ENCODE peak calls at places on chromosomes 3 and 15, in six cellular contexts. One of them, this sample, is unnamed.

GRCh38 chr3:78204977-78205376 is 1165.1 kb downstream of the ROBO2 start:
- DNase-seq in trophoblast cell: no peak
- DNase-seq in IMR-90: peak
- DNase-seq in mesenchymal stem cell: peak
- DNase-seq in H1: no peak
- DNase-seq in H9: no peak
- DNase-seq in this sample: no peak

GRCh38 chr15:48358681-48359152 is 27.5 kb downstream of the DUT start:
- DNase-seq in trophoblast cell: no peak
- DNase-seq in IMR-90: peak
- DNase-seq in mesenchymal stem cell: peak
- DNase-seq in H9: no peak
- DNase-seq in H1: no peak
- DNase-seq in this sample: no peak

GRCh38 chr3:150278843-150279341 is 129.2 kb upstream of the TSC22D2 start:
- DNase-seq in H1: no peak
- DNase-seq in mesenchymal stem cell: no peak
- DNase-seq in trophoblast cell: peak
- DNase-seq in IMR-90: no peak
- DNase-seq in H9: peak
- DNase-seq in this sample: no peak

GRCh38 chr3:155084567-155084966 is 4.4 kb downstream of the MME start:
- DNase-seq in H9: no peak
- DNase-seq in trophoblast cell: no peak
- DNase-seq in IMR-90: no peak
- DNase-seq in mesenchymal stem cell: no peak
- DNase-seq in H1: no peak
- DNase-seq in this sample: no peak

GRCh38 chr3:50333744-50334328 is 5.8 kb upstream of the TUSC2 start:
- DNase-seq in H9: no peak
- DNase-seq in mesenchymal stem cell: peak
- DNase-seq in IMR-90: peak
- DNase-seq in trophoblast cell: no peak
- DNase-seq in H1: no peak
- DNase-seq in this sample: no peak

GRCh38 chr3:187743195-187744141 is 1.8 kb downstream of the BCL6 start:
- DNase-seq in IMR-90: peak
- DNase-seq in trophoblast cell: peak
- DNase-seq in H1: no peak
- DNase-seq in H9: no peak
- DNase-seq in mesenchymal stem cell: peak
- DNase-seq in this sample: no peak

GRCh38 chr3:192906940-192907339 is 10.7 kb downstream of the MB21D2 start:
- DNase-seq in H9: no peak
- DNase-seq in mesenchymal stem cell: peak
- DNase-seq in trophoblast cell: peak
- DNase-seq in H1: no peak
- DNase-seq in IMR-90: no peak
- DNase-seq in this sample: no peak

GRCh38 chr15:101062471-101063171 is 143.5 kb downstream of the LRRK1 start:
- DNase-seq in H9: peak
- DNase-seq in mesenchymal stem cell: no peak
- DNase-seq in H1: peak
- DNase-seq in IMR-90: no peak
- DNase-seq in trophoblast cell: no peak
- DNase-seq in this sample: no peak

GRCh38 chr3:47145272-47145671 is 18.6 kb downstream of the SETD2 start:
- DNase-seq in trophoblast cell: no peak
- DNase-seq in IMR-90: no peak
- DNase-seq in mesenchymal stem cell: no peak
- DNase-seq in H9: no peak
- DNase-seq in H1: no peak
- DNase-seq in this sample: no peak

GRCh38 chr15:96474274-96474673 is 143.8 kb downstream of the NR2F2 start:
- DNase-seq in H9: no peak
- DNase-seq in trophoblast cell: no peak
- DNase-seq in mesenchymal stem cell: no peak
- DNase-seq in H1: no peak
- DNase-seq in IMR-90: no peak
- DNase-seq in this sample: no peak

GRCh38 chr15:62089616-62090015 is 22.8 kb downstream of the C2CD4A start:
- DNase-seq in mesenchymal stem cell: no peak
- DNase-seq in H9: no peak
- DNase-seq in IMR-90: no peak
- DNase-seq in H1: no peak
- DNase-seq in trophoblast cell: no peak
- DNase-seq in this sample: no peak

GRCh38 chr3:131840151-131840797 is 194.5 kb downstream of the CPNE4 start:
- DNase-seq in mesenchymal stem cell: no peak
- DNase-seq in trophoblast cell: no peak
- DNase-seq in H9: no peak
- DNase-seq in H1: no peak
- DNase-seq in IMR-90: no peak
- DNase-seq in this sample: no peak

GRCh38 chr3:40476478-40477470 is at the start of gene ZNF619:
- DNase-seq in H1: no peak
- DNase-seq in mesenchymal stem cell: peak
- DNase-seq in IMR-90: peak
- DNase-seq in H9: peak
- DNase-seq in trophoblast cell: peak
- DNase-seq in this sample: peak
- H3K18ac ChIP-seq in H1: peak
- H3K18ac ChIP-seq in mesenchymal stem cell: peak
- H3K18ac ChIP-seq in IMR-90: peak
- H3K18ac ChIP-seq in H9: no peak
- H3K18ac ChIP-seq in trophoblast cell: peak
- H3K18ac ChIP-seq in this sample: peak

GRCh38 chr3:14647976-14648955 is 3.3 kb upstream of the CCDC174 start:
- DNase-seq in mesenchymal stem cell: no peak
- DNase-seq in H1: no peak
- DNase-seq in IMR-90: no peak
- DNase-seq in H9: no peak
- DNase-seq in trophoblast cell: no peak
- DNase-seq in this sample: no peak
- H3K27ac ChIP-seq in mesenchymal stem cell: no peak
- H3K27ac ChIP-seq in H1: no peak
- H3K27ac ChIP-seq in IMR-90: no peak
- H3K27ac ChIP-seq in H9: no peak
- H3K27ac ChIP-seq in trophoblast cell: no peak
- H3K27ac ChIP-seq in this sample: no peak

GRCh38 chr3:84223512-84223911 is 735.3 kb upstream of the CADM2 start:
- DNase-seq in mesenchymal stem cell: no peak
- DNase-seq in IMR-90: no peak
- DNase-seq in H9: no peak
- DNase-seq in H1: no peak
- DNase-seq in trophoblast cell: no peak
- DNase-seq in this sample: no peak
- H3K18ac ChIP-seq in mesenchymal stem cell: no peak
- H3K18ac ChIP-seq in IMR-90: no peak
- H3K18ac ChIP-seq in H9: no peak
- H3K18ac ChIP-seq in H1: no peak
- H3K18ac ChIP-seq in trophoblast cell: no peak
- H3K18ac ChIP-seq in this sample: no peak

GRCh38 chr15:89653578-89653977 is 1.7 kb downstream of the KIF7 start:
- DNase-seq in trophoblast cell: no peak
- DNase-seq in mesenchymal stem cell: no peak
- DNase-seq in IMR-90: no peak
- DNase-seq in H9: no peak
- DNase-seq in H1: no peak
- DNase-seq in this sample: no peak

GRCh38 chr15:89652666-89653065 is 2.6 kb downstream of the KIF7 start:
- DNase-seq in H9: no peak
- DNase-seq in mesenchymal stem cell: no peak
- DNase-seq in IMR-90: no peak
- DNase-seq in H1: no peak
- DNase-seq in trophoblast cell: no peak
- DNase-seq in this sample: no peak

GRCh38 chr15:89654847-89655805 is at the start of gene KIF7:
- DNase-seq in IMR-90: peak
- DNase-seq in H1: peak
- DNase-seq in trophoblast cell: peak
- DNase-seq in mesenchymal stem cell: peak
- DNase-seq in H9: peak
- DNase-seq in this sample: peak

GRCh38 chr15:89656116-89656815 is 999 bp upstream of the KIF7 start:
- DNase-seq in mesenchymal stem cell: peak
- DNase-seq in H1: no peak
- DNase-seq in trophoblast cell: no peak
- DNase-seq in H9: no peak
- DNase-seq in IMR-90: peak
- DNase-seq in this sample: no peak

GRCh38 chr15:89654311-89654761 is 931 bp downstream of the KIF7 start:
- DNase-seq in trophoblast cell: no peak
- DNase-seq in H9: no peak
- DNase-seq in mesenchymal stem cell: peak
- DNase-seq in H1: no peak
- DNase-seq in IMR-90: peak
- DNase-seq in this sample: no peak
- H3K27ac ChIP-seq in trophoblast cell: no peak
- H3K27ac ChIP-seq in H9: no peak
- H3K27ac ChIP-seq in mesenchymal stem cell: no peak
- H3K27ac ChIP-seq in H1: no peak
- H3K27ac ChIP-seq in IMR-90: peak
- H3K27ac ChIP-seq in this sample: no peak

DNA sequence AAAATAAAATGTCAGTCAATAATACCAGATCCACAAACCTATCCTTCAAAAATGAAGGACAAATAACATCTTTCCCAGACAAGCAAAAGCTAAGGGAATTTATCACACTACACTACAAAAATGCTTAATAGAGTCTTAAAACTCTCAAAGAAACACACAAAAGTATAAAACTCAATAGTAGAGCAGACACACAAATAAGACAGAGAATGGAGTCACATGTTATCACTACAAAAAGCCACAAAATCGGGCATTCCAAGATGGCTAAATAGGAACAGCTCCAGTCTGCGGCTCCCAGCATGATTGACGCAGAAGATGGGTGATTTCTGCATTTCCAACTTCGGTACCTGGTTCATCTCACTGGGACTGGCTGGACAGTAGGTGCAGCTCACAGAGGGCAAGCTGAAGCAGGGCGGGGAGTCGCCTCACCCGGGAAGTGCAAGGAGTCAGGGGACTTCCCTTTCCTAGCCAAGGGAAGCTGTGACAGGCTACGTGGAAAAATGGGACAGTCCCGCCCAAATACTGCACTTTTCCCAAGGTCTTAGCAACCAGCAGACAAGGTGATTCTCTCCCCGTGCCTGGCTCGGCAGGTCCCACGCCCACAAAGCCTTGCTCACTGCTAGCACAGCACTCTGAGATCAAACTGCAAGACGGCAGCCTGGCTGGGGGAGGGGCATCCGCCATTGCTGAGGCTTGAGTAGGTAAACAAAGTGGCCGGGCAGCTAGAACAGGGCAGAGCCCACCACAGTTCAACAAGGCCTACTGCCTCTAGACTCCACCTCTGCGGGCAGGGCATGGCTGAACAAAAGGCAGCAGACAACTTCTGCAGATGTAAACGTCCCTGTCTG is 46.3 kb downstream of the SENP7 start:
- DNase-seq in H1: peak
- DNase-seq in mesenchymal stem cell: peak
- DNase-seq in H9: peak
- DNase-seq in IMR-90: peak
- DNase-seq in trophoblast cell: peak
- DNase-seq in this sample: peak
- H3K18ac ChIP-seq in H1: peak
- H3K18ac ChIP-seq in mesenchymal stem cell: peak
- H3K18ac ChIP-seq in H9: peak
- H3K18ac ChIP-seq in IMR-90: peak
- H3K18ac ChIP-seq in trophoblast cell: no peak
- H3K18ac ChIP-seq in this sample: peak

GRCh38 chr15:72141171-72142084 is 23.2 kb downstream of the SENP8 start:
- DNase-seq in mesenchymal stem cell: no peak
- DNase-seq in IMR-90: no peak
- DNase-seq in H1: no peak
- DNase-seq in H9: no peak
- DNase-seq in trophoblast cell: peak
- DNase-seq in this sample: no peak
- H3K27ac ChIP-seq in mesenchymal stem cell: no peak
- H3K27ac ChIP-seq in IMR-90: no peak
- H3K27ac ChIP-seq in H1: no peak
- H3K27ac ChIP-seq in H9: no peak
- H3K27ac ChIP-seq in trophoblast cell: no peak
- H3K27ac ChIP-seq in this sample: no peak

DNA sequence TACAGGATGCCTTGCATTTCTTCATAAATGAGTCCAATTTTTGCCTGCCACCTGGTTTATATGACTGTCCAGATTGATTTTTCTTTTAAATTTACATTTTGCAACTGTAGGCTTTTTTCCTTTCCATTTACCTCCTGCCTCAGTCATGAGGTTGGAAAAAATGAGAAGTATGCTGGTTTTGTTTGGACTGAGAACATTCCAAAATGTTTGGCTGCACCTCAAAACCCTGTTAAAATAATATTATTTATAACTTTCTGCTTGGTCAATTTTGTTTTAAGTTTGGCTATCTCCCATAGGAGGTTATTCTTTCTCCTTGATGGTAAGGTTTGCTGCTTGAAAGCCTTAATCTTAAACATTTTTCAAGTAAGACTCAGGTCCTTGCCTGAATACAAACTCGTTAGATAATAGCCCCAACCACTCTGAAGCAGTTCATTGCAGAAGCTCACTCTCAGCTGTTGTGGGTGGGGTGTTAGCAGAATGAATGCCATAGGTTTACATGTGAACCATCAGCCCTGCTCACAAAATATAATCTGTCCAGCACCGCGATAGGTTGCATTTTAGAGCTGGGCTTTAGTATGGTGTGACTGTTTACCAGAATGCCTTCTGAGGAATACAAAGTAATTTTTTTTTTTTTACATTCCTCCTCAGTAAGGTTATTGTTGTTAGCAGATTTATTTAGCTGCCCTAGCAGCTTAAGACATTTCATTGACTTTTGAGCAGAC is 630.9 kb upstream of the KCNMB2 start:
- DNase-seq in H9: no peak
- DNase-seq in IMR-90: peak
- DNase-seq in H1: no peak
- DNase-seq in trophoblast cell: peak
- DNase-seq in mesenchymal stem cell: peak
- DNase-seq in this sample: no peak
- H3K18ac ChIP-seq in H9: no peak
- H3K18ac ChIP-seq in IMR-90: peak
- H3K18ac ChIP-seq in H1: no peak
- H3K18ac ChIP-seq in trophoblast cell: no peak
- H3K18ac ChIP-seq in mesenchymal stem cell: no peak
- H3K18ac ChIP-seq in this sample: no peak

DNA sequence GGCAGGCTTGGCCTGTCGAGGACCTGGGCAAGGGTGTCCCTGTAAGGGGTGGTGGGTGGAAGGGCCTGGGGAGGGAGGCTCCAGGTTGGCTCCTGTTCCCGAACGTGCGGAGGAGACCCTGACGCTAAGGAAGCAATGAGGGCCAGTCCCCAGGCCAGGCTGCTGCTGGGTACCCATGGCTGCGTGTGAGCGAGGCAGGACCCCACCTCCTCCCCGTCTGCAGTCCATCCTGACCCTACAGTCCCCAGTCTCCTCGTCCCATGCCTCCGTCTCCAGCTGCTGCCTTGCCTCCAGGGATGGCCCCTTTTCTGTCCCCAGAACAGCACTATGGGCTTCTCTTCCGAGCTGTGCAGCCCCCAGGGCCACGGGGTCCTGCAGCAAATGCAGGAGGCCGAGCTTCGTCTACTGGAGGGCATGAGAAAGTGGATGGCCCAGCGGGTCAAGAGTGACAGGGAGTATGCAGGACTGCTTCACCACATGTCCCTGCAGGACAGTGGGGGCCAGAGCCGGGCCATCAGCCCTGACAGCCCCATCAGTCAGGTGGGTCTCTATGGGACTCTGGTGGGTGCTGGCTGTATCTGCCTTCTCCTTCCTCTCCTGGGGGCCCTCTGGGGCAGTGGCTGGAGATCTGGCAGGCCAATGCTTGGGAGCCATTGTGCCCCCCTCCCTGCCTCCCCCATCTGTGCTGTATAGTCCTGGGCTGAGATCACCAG is 571 bp downstream of the FES start:
- DNase-seq in mesenchymal stem cell: peak
- DNase-seq in IMR-90: no peak
- DNase-seq in H9: no peak
- DNase-seq in trophoblast cell: no peak
- DNase-seq in H1: no peak
- DNase-seq in this sample: no peak
- H3K27ac ChIP-seq in mesenchymal stem cell: no peak
- H3K27ac ChIP-seq in IMR-90: peak
- H3K27ac ChIP-seq in H9: no peak
- H3K27ac ChIP-seq in trophoblast cell: peak
- H3K27ac ChIP-seq in H1: no peak
- H3K27ac ChIP-seq in this sample: no peak

This sample was measured in neuronal stem cell.